ENCODE peak calls at places on chromosome 17, in eight cellular contexts. U is CD4-positive, alpha-beta T cell; M is NCI-H748 treated with DMSO at 0.1 percent for 48 hours; W is activated T-helper 1 cell treated with anti-CD3 and anti-CD28 coated beads, Interleukin-12 subunit alpha, Interleukin-12 subunit beta, Interleukin-2, Interleukin-4 antibody, amounts not matched to agents 30 ng/mL and 10 ng/mL and 1 ng/mL, durations not matched to agents 14 hours and 24 hours and 36 hours; X is T-cell; V is NCI-H460; Y is activated CD8-positive, alpha-beta memory T cell treated with anti-CD3 and anti-CD28 coated beads for 4 hours; I is caudate nucleus. C is an unnamed sample.

GRCh38 chr17:21029032-21029431 is 13.8 kb downstream of the USP22 start:
- DNase-seq in V (peak), W (no peak), Y (no peak), U (no peak), X (no peak), I (no peak), M (no peak), C (no peak)

GRCh38 chr17:5672815-5673430 is 88.6 kb upstream of the NLRP1 start:
- DNase-seq in V (no peak), M (no peak), U (no peak), Y (no peak), X (no peak), W (no peak), I (no peak), C (no peak)

GRCh38 chr17:63645775-63646491 is 23.7 kb downstream of the MAP3K3 start:
- DNase-seq in U (no peak), V (no peak), M (no peak), I (no peak), Y (no peak), X (no peak), W (no peak), C (no peak)

GRCh38 chr17:75828051-75828400 is 16.2 kb downstream of the UNC13D start:
- DNase-seq in I (no peak), W (no peak), M (no peak), V (no peak), Y (no peak), X (no peak), U (no peak), C (no peak)

GRCh38 chr17:6244796-6245195 is 174.6 kb downstream of the WSCD1 start:
- DNase-seq in Y (no peak), M (no peak), I (no peak), V (no peak), W (no peak), X (no peak), U (no peak), C (no peak)

GRCh38 chr17:58191259-58191896 is 1.1 kb upstream of the EPX start:
- DNase-seq in X (no peak), V (no peak), W (no peak), U (no peak), Y (no peak), I (no peak), M (no peak), C (no peak)

GRCh38 chr17:80795737-80796136 is 195.9 kb upstream of the CHMP6 start:
- DNase-seq in U (no peak), I (peak), Y (no peak), X (no peak), W (no peak), V (no peak), M (no peak), C (no peak)

GRCh38 chr17:53749178-53749577 is 73.5 kb upstream of the KIF2B start:
- DNase-seq in Y (no peak), V (no peak), U (no peak), M (no peak), X (no peak), I (no peak), W (no peak), C (no peak)

GRCh38 chr17:82848022-82848592 is 8.3 kb upstream of the ZNF750 start:
- DNase-seq in I (no peak), U (peak), X (peak), M (no peak), V (no peak), W (peak), Y (no peak), C (no peak)

GRCh38 chr17:28896491-28896883 is 1.0 kb downstream of the FLOT2 start:
- DNase-seq in X (no peak), Y (no peak), I (no peak), U (no peak), M (no peak), V (no peak), W (no peak), C (no peak)

GRCh38 chr17:44177641-44178040 is 7.1 kb downstream of the ASB16 start:
- DNase-seq in X (no peak), I (no peak), V (no peak), Y (no peak), U (no peak), W (no peak), M (no peak), C (no peak)

GRCh38 chr17:69696645-69697044 is 282.1 kb downstream of the MAP2K6 start:
- DNase-seq in I (no peak), W (no peak), Y (no peak), V (no peak), M (no peak), U (no peak), X (no peak), C (no peak)

GRCh38 chr17:56478836-56479447 is 114.6 kb upstream of the NOG start:
- DNase-seq in X (no peak), Y (no peak), W (no peak), U (no peak), M (no peak), I (no peak), V (peak), C (no peak)

GRCh38 chr17:32894245-32894644 is 17.3 kb upstream of the MYO1D start:
- DNase-seq in W (no peak), I (no peak), U (no peak), V (no peak), M (no peak), Y (no peak), X (no peak), C (no peak)

GRCh38 chr17:9371019-9371418 is 204.6 kb downstream of the STX8 start:
- DNase-seq in I (no peak), W (no peak), U (no peak), M (peak), Y (no peak), V (peak), X (no peak), C (peak)

GRCh38 chr17:42171831-42172230 is 9.1 kb downstream of the KCNH4 start:
- DNase-seq in W (no peak), X (no peak), M (no peak), U (no peak), Y (no peak), I (peak), V (no peak), C (no peak)

GRCh38 chr17:56774650-56775049 is 59.1 kb downstream of the C17orf67 start:
- DNase-seq in U (no peak), W (no peak), V (no peak), I (no peak), X (no peak), Y (no peak), M (no peak), C (no peak)

GRCh38 chr17:41785091-41785875 is 1.2 kb downstream of the JUP start:
- DNase-seq in I (no peak), V (no peak), U (no peak), W (no peak), X (no peak), Y (no peak), M (no peak), C (no peak)

GRCh38 chr17:80906364-80907259 is 85.0 kb upstream of the CHMP6 start:
- DNase-seq in I (no peak), M (no peak), Y (no peak), W (no peak), U (no peak), V (no peak), X (no peak), C (no peak)

GRCh38 chr17:321386-321941 is 31.1 kb downstream of the RPH3AL start:
- DNase-seq in M (no peak), X (no peak), I (no peak), Y (no peak), W (no peak), U (no peak), V (no peak), C (no peak)

GRCh38 chr17:77796201-77796860 is 162.2 kb upstream of the TNRC6C start:
- DNase-seq in Y (no peak), I (no peak), V (no peak), W (no peak), M (no peak), X (no peak), U (no peak), C (no peak)

GRCh38 chr17:50683434-50684287 is 24.1 kb downstream of the ANKRD40 start:
- DNase-seq in M (no peak), W (no peak), I (no peak), Y (no peak), V (no peak), U (no peak), X (no peak), C (no peak)

GRCh38 chr17:18141210-18141803 is 32.8 kb downstream of the MYO15A start:
- DNase-seq in W (peak), Y (no peak), V (peak), I (no peak), U (no peak), X (peak), M (peak), C (no peak)

GRCh38 chr17:36947922-36948716 is 635 bp upstream of the AATF start:
- DNase-seq in I (no peak), M (no peak), W (no peak), Y (no peak), V (no peak), X (no peak), U (no peak), C (no peak)

GRCh38 chr17:13281626-13282025 is 263.8 kb upstream of the ELAC2 start:
- DNase-seq in U (no peak), W (no peak), Y (no peak), I (no peak), V (no peak), M (no peak), X (no peak), C (no peak)

GRCh38 chr17:80248894-80249710 is 11.6 kb upstream of the RNF213 start:
- DNase-seq in W (no peak), U (no peak), X (no peak), V (no peak), Y (no peak), I (no peak), M (no peak), C (no peak)

GRCh38 chr17:4953461-4953961 is 2.6 kb downstream of the ENO3 start:
- DNase-seq in Y (no peak), X (no peak), V (no peak), W (no peak), I (no peak), U (no peak), M (no peak), C (peak)

GRCh38 chr17:74957935-74958549 is 14.5 kb downstream of the HID1 start:
- DNase-seq in V (peak), W (peak), Y (peak), X (peak), I (no peak), U (peak), M (peak), C (no peak)

GRCh38 chr17:79758260-79758659 is 19.7 kb upstream of the CBX2 start:
- DNase-seq in X (no peak), V (no peak), Y (no peak), U (no peak), W (no peak), M (no peak), I (no peak), C (no peak)

GRCh38 chr17:79681628-79682261 is 49.0 kb upstream of the ENPP7 start:
- DNase-seq in I (no peak), X (no peak), Y (no peak), W (no peak), U (no peak), V (no peak), M (no peak), C (no peak)

GRCh38 chr17:68205251-68205807 is 42.5 kb upstream of the AMZ2 start:
- DNase-seq in I (peak), W (peak), V (peak), M (peak), Y (peak), U (peak), X (peak), C (no peak)

GRCh38 chr17:73717690-73718089 is 73.4 kb upstream of the SDK2 start:
- DNase-seq in Y (no peak), X (no peak), I (no peak), W (no peak), V (no peak), U (no peak), M (no peak), C (no peak)

GRCh38 chr17:40613755-40614154 is 33.9 kb downstream of the SMARCE1 start:
- DNase-seq in W (no peak), I (no peak), M (no peak), Y (no peak), U (no peak), V (no peak), X (no peak), C (no peak)

GRCh38 chr17:49469831-49470568 is 25.1 kb upstream of the NGFR start:
- DNase-seq in I (no peak), W (no peak), U (no peak), X (no peak), V (no peak), Y (no peak), M (no peak), C (no peak)

GRCh38 chr17:65557349-65558310 is 3.8 kb downstream of the AXIN2 start:
- DNase-seq in X (peak), U (no peak), W (no peak), Y (no peak), I (no peak), V (no peak), M (no peak), C (peak)

GRCh38 chr17:6166492-6167179 is 96.5 kb downstream of the WSCD1 start:
- DNase-seq in I (no peak), W (no peak), V (no peak), M (no peak), U (no peak), X (no peak), Y (no peak), C (no peak)

GRCh38 chr17:45437461-45438283 is 5.0 kb upstream of the ARHGAP27 start:
- DNase-seq in X (no peak), W (no peak), V (no peak), I (no peak), U (no peak), M (no peak), Y (no peak), C (no peak)

C was measured in epithelial cell of proximal tubule.